ENCODE peak calls at places on chromosomes 3 and 15, in ten cellular contexts. W is breast epithelium, F is K562, S is transverse colon, T is upper lobe of left lung, B is HCT116, I is heart left ventricle, P is Peyer's patch, C is A549, A is esophagus squamous epithelium. R is an unnamed sample.

GRCh38 chr15:29913528-29914135 is 91.4 kb upstream of the TJP1 start:
- DNase-seq in A (no peak), T (no peak), P (no peak), B (no peak), W (no peak), I (no peak), F (no peak), S (no peak), C (no peak), R (no peak)

GRCh38 chr3:67601919-67602608 is 52.3 kb downstream of the SUCLG2 start:
- DNase-seq in S (no peak), W (no peak), C (no peak), F (no peak), I (no peak), P (no peak), T (no peak), B (no peak), A (no peak), R (no peak)

GRCh38 chr15:42733027-42733426 is 3.9 kb downstream of the CDAN1 start:
- DNase-seq in F (no peak), I (no peak), P (no peak), C (no peak), S (no peak), B (no peak), W (no peak), T (no peak), A (no peak), R (no peak)

GRCh38 chr3:13750731-13751130 is 129.1 kb downstream of the WNT7A start:
- DNase-seq in A (no peak), F (no peak), C (no peak), B (no peak), P (no peak), W (no peak), T (no peak), I (no peak), S (no peak), R (no peak)

GRCh38 chr3:123371859-123372767 is 76.8 kb downstream of the ADCY5 start:
- DNase-seq in S (no peak), A (no peak), P (peak), T (no peak), W (no peak), F (no peak), C (no peak), B (no peak), I (no peak), R (no peak)

GRCh38 chr3:13715167-13715954 is 164.5 kb downstream of the WNT7A start:
- DNase-seq in W (no peak), F (no peak), C (no peak), A (no peak), I (peak), P (peak), B (no peak), T (peak), S (no peak), R (no peak)

GRCh38 chr3:174533286-174533685 is 325.8 kb upstream of the NAALADL2 start:
- DNase-seq in W (no peak), C (no peak), F (no peak), S (no peak), P (no peak), T (no peak), A (no peak), I (no peak), B (no peak), R (no peak)

GRCh38 chr3:138440596-138440995 is 6.2 kb downstream of the ESYT3 start:
- DNase-seq in F (no peak), P (no peak), B (no peak), A (no peak), I (no peak), C (no peak), T (no peak), S (no peak), W (no peak), R (no peak)

GRCh38 chr3:24493951-24494615 is 567 bp downstream of the THRB start:
- DNase-seq in P (peak), F (peak), A (no peak), S (peak), I (peak), T (peak), W (peak), C (peak), B (no peak), R (peak)
- TF ChIP-seq POLR2A in P (no peak), F (no peak), A (no peak), S (no peak), I (no peak), T (no peak), W (no peak), C (no peak), B (no peak), R (peak)

DNA sequence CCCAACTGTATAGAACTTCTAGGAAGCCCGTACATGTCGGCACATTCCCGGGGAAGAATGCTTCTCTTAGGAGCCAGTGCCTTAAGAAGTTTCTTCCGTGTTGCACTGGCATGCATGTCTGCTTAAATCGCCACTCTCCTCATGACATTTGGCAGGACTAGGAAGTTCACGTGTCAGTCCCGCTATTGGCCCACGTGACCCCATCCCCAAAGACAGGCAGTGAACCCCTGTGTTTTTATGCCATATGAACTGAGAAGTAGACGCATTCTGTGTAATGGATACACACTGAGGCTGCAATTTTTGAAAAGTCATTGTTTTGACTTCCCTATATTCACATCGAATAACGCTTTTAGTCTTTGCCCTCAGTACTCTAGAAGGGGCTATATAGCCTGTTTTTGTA is 125.6 kb upstream of the TBL1XR1 start:
- DNase-seq in I (no peak), A (no peak), F (no peak), B (no peak), P (no peak), T (peak), W (no peak), C (no peak), S (no peak), R (no peak)
- TF ChIP-seq POLR2A in I (no peak), A (no peak), F (no peak), B (no peak), P (no peak), T (no peak), W (no peak), C (no peak), S (no peak), R (no peak)

GRCh38 chr3:31247063-31247447 is 285.7 kb upstream of the STT3B start:
- DNase-seq in F (no peak), T (no peak), C (no peak), W (no peak), S (no peak), I (no peak), P (no peak), B (no peak), A (no peak), R (no peak)
- TF ChIP-seq POLR2A in F (no peak), T (no peak), C (no peak), W (no peak), S (no peak), I (no peak), P (no peak), B (no peak), A (no peak), R (no peak)

GRCh38 chr3:40504636-40505430 is 1.0 kb upstream of the ZNF620 start:
- DNase-seq in W (peak), A (no peak), I (no peak), T (peak), C (no peak), S (no peak), B (peak), P (no peak), F (no peak), R (peak)

GRCh38 chr3:40499952-40500351 is 5.9 kb upstream of the ZNF620 start:
- DNase-seq in W (no peak), C (no peak), I (no peak), B (no peak), S (no peak), P (no peak), T (no peak), F (no peak), A (no peak), R (no peak)

GRCh38 chr3:40511031-40511718 is 5.3 kb downstream of the ZNF620 start:
- DNase-seq in F (no peak), A (no peak), T (no peak), S (no peak), W (no peak), I (no peak), C (no peak), P (no peak), B (no peak), R (no peak)

DNA sequence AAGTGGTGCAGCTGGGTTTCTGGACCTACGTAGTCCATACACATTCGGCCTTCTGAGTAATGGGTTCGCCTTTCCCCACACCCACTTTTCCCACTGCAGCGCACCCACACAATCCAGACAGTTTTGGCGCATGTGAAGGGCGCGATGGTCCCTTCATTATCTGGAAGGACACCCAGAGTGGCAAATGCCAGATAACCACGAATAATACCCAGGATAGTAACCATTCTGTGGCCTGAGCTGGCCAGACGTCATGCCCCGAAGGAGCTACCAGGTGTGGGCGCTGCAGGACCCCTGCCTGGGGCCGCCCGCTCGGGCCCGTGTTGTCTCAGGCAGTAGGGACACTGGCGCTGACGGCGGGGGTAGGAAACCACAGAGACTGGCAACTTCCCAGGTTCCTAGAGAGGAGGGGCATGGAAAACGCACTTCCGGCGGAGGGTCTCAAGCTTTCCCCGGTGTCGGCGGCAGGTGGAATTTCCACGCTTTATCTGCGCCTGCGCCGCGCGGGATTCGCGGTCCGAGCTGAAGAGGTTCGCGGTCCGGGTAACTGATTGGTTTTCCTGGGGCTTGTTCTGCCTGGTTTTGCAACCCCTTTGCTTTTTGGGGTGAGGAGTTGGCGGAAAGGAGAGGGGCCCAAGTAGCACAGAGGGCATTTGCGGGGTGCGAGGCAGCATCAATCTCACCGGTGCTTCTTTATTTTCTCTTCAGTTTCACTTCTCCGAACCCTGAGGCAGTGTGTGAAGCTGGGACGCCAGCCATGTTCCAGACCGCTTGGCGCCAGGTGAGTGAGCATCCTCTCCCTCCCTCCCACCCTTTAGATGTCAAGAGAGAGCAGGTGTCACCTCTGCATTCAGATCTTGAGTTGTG is at the start of gene ZNF620:
- DNase-seq in B (peak), S (peak), F (peak), C (peak), A (no peak), T (peak), I (peak), W (peak), P (peak), R (peak)
- TF ChIP-seq POLR2A in B (peak), S (peak), F (peak), C (peak), A (no peak), T (peak), I (peak), W (no peak), P (peak), R (peak)

DNA sequence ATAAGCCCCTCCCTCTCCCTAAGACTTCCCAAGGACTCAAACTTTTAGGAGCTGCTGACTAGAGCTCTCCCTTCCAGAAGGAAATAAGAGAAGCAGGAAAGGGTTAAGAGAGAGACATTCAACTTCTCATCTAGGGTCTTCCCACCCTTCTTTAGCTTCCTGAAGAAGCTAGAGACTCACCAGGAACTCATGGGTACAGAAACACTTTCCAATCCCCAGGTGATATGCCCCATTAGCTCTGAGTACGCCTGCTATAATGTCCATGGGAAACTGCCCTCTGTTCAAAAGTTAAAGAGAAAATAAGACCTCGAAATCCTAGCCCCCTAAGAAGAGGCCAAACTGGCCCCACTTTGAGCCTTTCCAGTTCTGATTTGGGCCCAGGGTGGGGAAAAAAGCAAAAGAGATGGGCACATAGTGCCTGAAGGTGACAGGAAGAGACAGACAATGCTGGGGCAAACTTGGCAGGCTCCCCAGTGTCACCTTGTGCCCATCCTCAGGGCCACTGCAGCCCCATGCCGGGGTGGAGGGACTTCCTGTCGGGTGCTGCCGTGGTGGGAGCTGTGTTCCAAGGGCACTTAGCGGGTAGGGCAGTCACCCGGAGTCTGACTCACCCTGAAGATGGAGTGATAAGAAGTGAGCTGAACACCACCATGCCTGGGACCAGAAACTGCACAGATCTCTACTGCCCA is 29.5 kb downstream of the CCDC12 start:
- DNase-seq in T (peak), C (peak), B (no peak), A (no peak), W (no peak), P (peak), S (peak), F (peak), I (no peak), R (peak)
- TF ChIP-seq POLR2A in T (no peak), C (no peak), B (no peak), A (no peak), W (no peak), P (peak), S (no peak), F (no peak), I (no peak), R (peak)

R was measured in adrenal gland.